ENCODE peak calls at places on chromosomes 11 and 22, in five cellular contexts. One of them, this sample, is unnamed.

GRCh38 chr22:44429941-44430587 is 68.0 kb downstream of the RTL6 start:
- DNase-seq in activated CD8-positive, alpha-beta T cell treated with anti-CD3 and anti-CD28 coated beads for 36 hours: no peak
- DNase-seq in WTC11: no peak
- DNase-seq in mesothelial cell of epicardium: no peak
- DNase-seq in heart right ventricle: no peak
- DNase-seq in this sample: no peak

GRCh38 chr11:82869657-82870056 is 30.6 kb downstream of the PRCP start:
- DNase-seq in activated CD8-positive, alpha-beta T cell treated with anti-CD3 and anti-CD28 coated beads for 36 hours: no peak
- DNase-seq in WTC11: no peak
- DNase-seq in mesothelial cell of epicardium: no peak
- DNase-seq in heart right ventricle: no peak
- DNase-seq in this sample: no peak

GRCh38 chr22:46073683-46074504 is 76.4 kb upstream of the PPARA start:
- DNase-seq in activated CD8-positive, alpha-beta T cell treated with anti-CD3 and anti-CD28 coated beads for 36 hours: no peak
- DNase-seq in WTC11: peak
- DNase-seq in mesothelial cell of epicardium: peak
- DNase-seq in heart right ventricle: peak
- DNase-seq in this sample: no peak

GRCh38 chr11:66284526-66285078 is 4.3 kb downstream of the YIF1A start:
- DNase-seq in activated CD8-positive, alpha-beta T cell treated with anti-CD3 and anti-CD28 coated beads for 36 hours: no peak
- DNase-seq in WTC11: no peak
- DNase-seq in mesothelial cell of epicardium: no peak
- DNase-seq in heart right ventricle: no peak
- DNase-seq in this sample: no peak

GRCh38 chr11:96188625-96189006 is 154.4 kb downstream of the MAML2 start:
- DNase-seq in activated CD8-positive, alpha-beta T cell treated with anti-CD3 and anti-CD28 coated beads for 36 hours: peak
- DNase-seq in WTC11: no peak
- DNase-seq in mesothelial cell of epicardium: no peak
- DNase-seq in heart right ventricle: no peak
- DNase-seq in this sample: no peak

GRCh38 chr11:110972640-110973039 is 260.4 kb upstream of the ARHGAP20 start:
- DNase-seq in activated CD8-positive, alpha-beta T cell treated with anti-CD3 and anti-CD28 coated beads for 36 hours: no peak
- DNase-seq in WTC11: no peak
- DNase-seq in mesothelial cell of epicardium: no peak
- DNase-seq in heart right ventricle: no peak
- DNase-seq in this sample: no peak

GRCh38 chr11:844693-845644 is 2.3 kb downstream of the TSPAN4 start:
- DNase-seq in activated CD8-positive, alpha-beta T cell treated with anti-CD3 and anti-CD28 coated beads for 36 hours: peak
- DNase-seq in WTC11: peak
- DNase-seq in mesothelial cell of epicardium: peak
- DNase-seq in heart right ventricle: peak
- DNase-seq in this sample: peak

GRCh38 chr11:78560826-78561484 is 13.7 kb downstream of the NARS2 start:
- DNase-seq in activated CD8-positive, alpha-beta T cell treated with anti-CD3 and anti-CD28 coated beads for 36 hours: no peak
- DNase-seq in WTC11: no peak
- DNase-seq in mesothelial cell of epicardium: no peak
- DNase-seq in heart right ventricle: no peak
- DNase-seq in this sample: peak

DNA sequence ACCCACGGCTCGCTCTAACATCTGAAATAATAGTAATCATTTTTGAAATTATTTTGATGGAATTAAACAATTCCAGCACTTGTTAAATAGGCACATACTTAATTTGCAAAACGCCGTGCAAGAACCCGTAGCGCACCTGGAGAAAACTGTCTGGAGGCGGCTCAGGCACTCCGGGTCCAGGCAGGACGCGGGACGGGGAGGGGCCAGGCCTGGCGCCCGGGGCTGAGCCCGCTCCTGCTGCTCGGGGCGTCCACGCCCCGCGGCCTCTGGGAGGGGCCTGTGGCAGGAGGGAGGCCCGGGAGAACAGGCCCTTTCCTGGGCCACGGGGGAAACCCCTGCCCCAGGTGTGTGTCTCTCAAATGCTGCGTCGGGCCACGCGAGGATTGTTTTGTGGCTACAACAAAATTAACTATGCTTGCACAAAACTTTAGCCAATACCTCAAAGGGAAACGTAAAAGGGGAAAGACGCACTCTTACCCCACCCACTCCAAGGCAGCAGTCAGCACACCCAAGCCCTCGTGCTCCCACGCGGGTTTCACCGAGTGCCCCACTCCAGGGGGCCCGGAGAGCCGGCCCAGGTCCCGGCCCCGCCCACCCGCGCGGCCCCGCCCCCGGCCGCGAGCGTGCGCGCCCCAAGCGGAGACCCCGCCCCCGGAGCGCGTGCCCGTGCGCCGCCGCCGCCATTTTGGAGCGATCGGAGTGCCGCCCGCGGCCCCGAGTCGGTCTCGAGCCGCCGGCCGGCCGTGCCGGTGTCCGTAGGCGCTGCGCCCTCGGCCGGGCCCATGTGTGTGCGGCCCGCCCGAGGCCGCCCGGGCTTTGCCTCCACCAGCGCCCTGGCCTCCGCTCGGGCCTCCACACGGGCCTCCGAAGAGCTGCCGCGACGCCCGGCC is at the start of gene PPP6R2:
- DNase-seq in activated CD8-positive, alpha-beta T cell treated with anti-CD3 and anti-CD28 coated beads for 36 hours: peak
- DNase-seq in WTC11: peak
- DNase-seq in mesothelial cell of epicardium: peak
- DNase-seq in heart right ventricle: peak
- DNase-seq in this sample: peak
- TF ChIP-seq CTCF in activated CD8-positive, alpha-beta T cell treated with anti-CD3 and anti-CD28 coated beads for 36 hours: peak
- TF ChIP-seq CTCF in WTC11: no peak
- TF ChIP-seq CTCF in mesothelial cell of epicardium: no peak
- TF ChIP-seq CTCF in heart right ventricle: peak
- TF ChIP-seq CTCF in this sample: peak

DNA sequence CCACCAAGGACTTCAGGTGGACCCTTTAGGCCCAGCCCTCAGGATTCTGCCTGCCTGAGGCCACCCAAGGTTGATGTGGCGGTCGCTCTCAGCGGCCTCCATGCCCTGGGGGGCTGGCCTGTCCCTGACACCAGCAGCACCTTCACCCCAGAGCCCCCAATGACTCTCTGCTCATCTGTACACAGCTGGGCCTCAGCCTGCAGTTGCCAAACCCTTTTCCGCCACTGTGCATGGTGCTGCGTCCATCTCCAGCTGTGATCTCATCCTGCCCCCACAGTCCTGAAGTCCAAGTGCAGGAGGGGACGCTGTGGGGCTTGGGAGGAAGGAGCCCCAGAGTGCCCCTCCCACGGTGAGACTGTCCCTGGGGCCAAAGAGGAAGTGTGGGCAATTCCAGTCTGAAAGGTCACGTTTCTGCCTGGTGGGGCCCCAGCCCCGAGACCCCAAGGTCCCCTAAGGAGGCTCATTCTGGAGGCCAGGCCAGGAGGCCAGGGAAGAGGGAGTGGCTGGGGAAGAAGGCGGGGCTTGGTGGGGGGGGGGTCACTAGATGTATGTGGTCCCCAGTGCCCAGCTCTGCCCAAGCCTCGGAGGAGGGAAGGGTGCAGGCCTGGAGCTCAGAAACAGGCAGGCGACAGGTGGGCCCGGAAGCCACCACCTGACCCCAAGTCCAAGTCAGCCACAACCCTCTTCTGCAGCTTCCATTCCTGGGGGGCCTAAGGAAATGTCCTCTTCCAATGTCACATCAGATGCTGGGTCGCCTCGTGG is 31.5 kb downstream of the OSBPL5 start:
- DNase-seq in activated CD8-positive, alpha-beta T cell treated with anti-CD3 and anti-CD28 coated beads for 36 hours: no peak
- DNase-seq in WTC11: peak
- DNase-seq in mesothelial cell of epicardium: peak
- DNase-seq in heart right ventricle: peak
- DNase-seq in this sample: no peak
- TF ChIP-seq CTCF in activated CD8-positive, alpha-beta T cell treated with anti-CD3 and anti-CD28 coated beads for 36 hours: no peak
- TF ChIP-seq CTCF in WTC11: no peak
- TF ChIP-seq CTCF in mesothelial cell of epicardium: no peak
- TF ChIP-seq CTCF in heart right ventricle: no peak
- TF ChIP-seq CTCF in this sample: no peak

GRCh38 chr11:69644071-69644961 is 3.4 kb downstream of the CCND1 start:
- DNase-seq in activated CD8-positive, alpha-beta T cell treated with anti-CD3 and anti-CD28 coated beads for 36 hours: no peak
- DNase-seq in WTC11: no peak
- DNase-seq in mesothelial cell of epicardium: peak
- DNase-seq in heart right ventricle: peak
- DNase-seq in this sample: no peak
- TF ChIP-seq CTCF in activated CD8-positive, alpha-beta T cell treated with anti-CD3 and anti-CD28 coated beads for 36 hours: no peak
- TF ChIP-seq CTCF in WTC11: no peak
- TF ChIP-seq CTCF in mesothelial cell of epicardium: no peak
- TF ChIP-seq CTCF in heart right ventricle: peak
- TF ChIP-seq CTCF in this sample: no peak

DNA sequence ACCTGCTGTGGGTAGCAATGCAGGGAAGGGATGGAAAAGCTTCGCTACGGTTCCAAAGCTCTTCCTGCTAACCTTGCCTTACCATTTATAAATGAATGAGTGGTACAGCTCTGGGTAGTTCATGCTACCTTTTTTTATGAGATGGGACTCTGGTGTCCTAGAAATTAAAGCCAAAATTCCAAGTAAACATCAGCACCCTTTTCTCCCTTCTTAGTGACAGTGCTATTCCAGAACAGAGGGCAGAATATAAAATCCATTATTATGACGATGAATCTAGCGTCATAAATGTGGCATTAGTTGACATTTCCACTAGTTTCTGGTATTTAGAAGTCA is 447 bp upstream of the SVIP start:
- DNase-seq in activated CD8-positive, alpha-beta T cell treated with anti-CD3 and anti-CD28 coated beads for 36 hours: no peak
- DNase-seq in WTC11: no peak
- DNase-seq in mesothelial cell of epicardium: no peak
- DNase-seq in heart right ventricle: no peak
- DNase-seq in this sample: no peak
- TF ChIP-seq CTCF in activated CD8-positive, alpha-beta T cell treated with anti-CD3 and anti-CD28 coated beads for 36 hours: no peak
- TF ChIP-seq CTCF in WTC11: no peak
- TF ChIP-seq CTCF in mesothelial cell of epicardium: peak
- TF ChIP-seq CTCF in heart right ventricle: no peak
- TF ChIP-seq CTCF in this sample: no peak

DNA sequence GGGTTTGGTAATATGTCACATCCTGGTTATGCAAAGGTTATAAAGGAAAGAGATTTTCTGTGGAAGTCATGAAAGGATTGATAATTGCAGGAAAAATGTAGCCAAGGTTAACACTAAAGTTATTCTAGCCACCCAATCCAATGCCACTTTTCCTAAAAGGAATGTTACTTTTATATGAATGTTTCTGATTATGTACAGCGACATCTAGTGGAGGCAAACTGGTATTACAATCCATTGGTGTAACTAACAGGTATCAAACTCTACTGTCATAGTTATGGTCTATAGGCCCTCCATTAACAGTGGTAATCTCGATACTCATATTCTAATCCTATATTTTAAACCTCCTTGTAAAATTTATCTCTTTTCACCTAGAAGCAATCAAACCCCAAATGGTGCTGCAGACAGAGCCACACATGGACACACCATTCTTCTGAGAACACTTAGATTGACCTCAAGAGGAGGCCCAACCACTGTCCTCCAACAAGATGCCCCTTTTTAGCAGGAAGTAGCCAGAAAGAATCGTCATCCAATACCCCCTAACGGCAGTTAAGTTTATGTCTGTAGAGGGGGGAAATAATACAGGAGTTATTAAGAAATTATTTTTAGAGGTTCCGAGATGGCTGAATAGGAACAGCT is 74.9 kb upstream of the RAG2 start:
- DNase-seq in activated CD8-positive, alpha-beta T cell treated with anti-CD3 and anti-CD28 coated beads for 36 hours: peak
- DNase-seq in WTC11: no peak
- DNase-seq in mesothelial cell of epicardium: no peak
- DNase-seq in heart right ventricle: no peak
- DNase-seq in this sample: peak
- TF ChIP-seq CTCF in activated CD8-positive, alpha-beta T cell treated with anti-CD3 and anti-CD28 coated beads for 36 hours: peak
- TF ChIP-seq CTCF in WTC11: peak
- TF ChIP-seq CTCF in mesothelial cell of epicardium: peak
- TF ChIP-seq CTCF in heart right ventricle: peak
- TF ChIP-seq CTCF in this sample: peak

GRCh38 chr11:119095066-119095880 is 6.4 kb downstream of the DPAGT1 start:
- DNase-seq in activated CD8-positive, alpha-beta T cell treated with anti-CD3 and anti-CD28 coated beads for 36 hours: peak
- DNase-seq in WTC11: peak
- DNase-seq in mesothelial cell of epicardium: peak
- DNase-seq in heart right ventricle: peak
- DNase-seq in this sample: peak
- TF ChIP-seq CTCF in activated CD8-positive, alpha-beta T cell treated with anti-CD3 and anti-CD28 coated beads for 36 hours: no peak
- TF ChIP-seq CTCF in WTC11: no peak
- TF ChIP-seq CTCF in mesothelial cell of epicardium: no peak
- TF ChIP-seq CTCF in heart right ventricle: peak
- TF ChIP-seq CTCF in this sample: no peak

DNA sequence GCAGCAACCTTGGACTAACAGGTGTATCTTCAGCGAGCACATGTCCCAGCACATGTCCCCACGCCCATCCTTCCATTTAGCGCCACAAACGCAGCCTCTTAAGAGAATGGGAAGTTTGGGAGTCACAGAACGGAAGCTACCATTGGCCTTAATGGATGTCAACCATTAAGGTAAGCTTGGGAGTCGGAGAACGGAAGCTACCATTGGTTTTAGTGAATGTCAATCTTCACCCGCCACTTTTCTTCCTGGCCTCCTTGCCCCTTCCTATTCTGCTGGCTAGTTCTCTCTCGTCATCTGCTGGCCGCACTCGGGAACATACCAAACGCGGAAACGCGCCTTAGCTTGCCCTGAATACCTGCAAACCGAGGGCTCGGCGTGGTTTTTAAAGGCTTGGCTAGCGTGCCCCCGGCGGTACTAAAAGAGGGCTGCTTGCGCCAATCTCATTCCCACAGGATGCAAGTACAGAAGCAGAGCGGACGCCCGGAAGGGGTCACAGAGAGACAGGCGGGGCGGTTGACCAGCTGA is 24.3 kb downstream of the GLYATL1 start:
- DNase-seq in activated CD8-positive, alpha-beta T cell treated with anti-CD3 and anti-CD28 coated beads for 36 hours: no peak
- DNase-seq in WTC11: peak
- DNase-seq in mesothelial cell of epicardium: no peak
- DNase-seq in heart right ventricle: no peak
- DNase-seq in this sample: no peak
- TF ChIP-seq CTCF in activated CD8-positive, alpha-beta T cell treated with anti-CD3 and anti-CD28 coated beads for 36 hours: no peak
- TF ChIP-seq CTCF in WTC11: no peak
- TF ChIP-seq CTCF in mesothelial cell of epicardium: no peak
- TF ChIP-seq CTCF in heart right ventricle: no peak
- TF ChIP-seq CTCF in this sample: no peak

GRCh38 chr11:8758619-8759169 is 76.1 kb downstream of the RPL27A start:
- DNase-seq in activated CD8-positive, alpha-beta T cell treated with anti-CD3 and anti-CD28 coated beads for 36 hours: no peak
- DNase-seq in WTC11: no peak
- DNase-seq in mesothelial cell of epicardium: no peak
- DNase-seq in heart right ventricle: no peak
- DNase-seq in this sample: no peak
- TF ChIP-seq CTCF in activated CD8-positive, alpha-beta T cell treated with anti-CD3 and anti-CD28 coated beads for 36 hours: no peak
- TF ChIP-seq CTCF in WTC11: no peak
- TF ChIP-seq CTCF in mesothelial cell of epicardium: no peak
- TF ChIP-seq CTCF in heart right ventricle: no peak
- TF ChIP-seq CTCF in this sample: no peak